ENCODE peak calls at places on chromosomes 5 and 9, in nine cellular contexts. V is amygdala; O is memory B cell; Z is stimulated activated CD8-positive, alpha-beta memory T cell treated with anti-CD3 and anti-CD28 coated beads, Interleukin-7, amount 100 ng/mL, for 48 hours; E is heart right ventricle; F is naive B cell; N is IMR-90; K is HT1080; J is NB4. X is an unnamed sample.

GRCh38 chr5:114120166-114120565 is 241.7 kb upstream of the KCNN2 start:
- DNase-seq in V (no peak), O (no peak), Z (no peak), E (no peak), F (no peak), N (no peak), K (no peak), J (no peak), X (no peak)

GRCh38 chr5:4142842-4143241 is 547.2 kb downstream of the IRX1 start:
- DNase-seq in V (no peak), O (no peak), Z (no peak), E (no peak), F (no peak), N (no peak), K (no peak), J (no peak), X (no peak)

GRCh38 chr5:68122929-68123328 is 92.6 kb upstream of the PIK3R1 start:
- DNase-seq in V (no peak), O (no peak), Z (no peak), E (no peak), F (no peak), N (no peak), K (no peak), J (no peak), X (no peak)

GRCh38 chr9:133335924-133336811 is at the start of gene SURF6:
- DNase-seq in V (peak), O (peak), Z (peak), E (peak), F (peak), N (peak), K (peak), J (peak), X (peak)

GRCh38 chr5:94433393-94434149 is 184.8 kb downstream of the KIAA0825 start:
- DNase-seq in V (no peak), O (no peak), Z (no peak), E (no peak), F (no peak), N (peak), K (peak), J (peak), X (no peak)

GRCh38 chr5:124706041-124706440 is 40.4 kb downstream of the ZNF608 start:
- DNase-seq in V (no peak), O (no peak), Z (no peak), E (no peak), F (peak), N (no peak), K (no peak), J (no peak), X (no peak)

GRCh38 chr5:134077926-134078580 is 36.4 kb upstream of the TCF7 start:
- DNase-seq in V (no peak), O (no peak), Z (no peak), E (no peak), F (no peak), N (no peak), K (no peak), J (no peak), X (no peak)

GRCh38 chr5:176373100-176373818 is 8.0 kb downstream of the ARL10 start:
- DNase-seq in V (no peak), O (no peak), Z (no peak), E (peak), F (peak), N (peak), K (no peak), J (no peak), X (no peak)

GRCh38 chr9:2299843-2300205 is 284.7 kb downstream of the SMARCA2 start:
- DNase-seq in V (no peak), O (no peak), Z (no peak), E (no peak), F (no peak), N (no peak), K (no peak), J (no peak), X (peak)

GRCh38 chr5:5374034-5374715 is 48.3 kb upstream of the ICE1 start:
- DNase-seq in V (no peak), O (no peak), Z (no peak), E (peak), F (no peak), N (peak), K (peak), J (peak), X (no peak)

GRCh38 chr5:110034076-110034475 is 344.3 kb downstream of the MAN2A1 start:
- DNase-seq in V (no peak), O (no peak), Z (no peak), E (no peak), F (no peak), N (no peak), K (no peak), J (no peak), X (no peak)

GRCh38 chr5:179720222-179720621 is 12.4 kb upstream of the MAML1 start:
- DNase-seq in V (no peak), O (no peak), Z (no peak), E (no peak), F (no peak), N (peak), K (no peak), J (no peak), X (no peak)

GRCh38 chr5:52893863-52894262 is 95.3 kb upstream of the ITGA2 start:
- DNase-seq in V (no peak), O (no peak), Z (no peak), E (no peak), F (no peak), N (no peak), K (no peak), J (no peak), X (no peak)

GRCh38 chr9:123265833-123266232 is 2.6 kb downstream of the STRBP start:
- DNase-seq in V (no peak), O (no peak), Z (no peak), E (no peak), F (no peak), N (no peak), K (no peak), J (peak), X (no peak)

GRCh38 chr9:133210202-133210532 is 1.1 kb upstream of the OBP2B start:
- DNase-seq in V (no peak), O (no peak), Z (no peak), E (no peak), F (no peak), N (no peak), K (no peak), J (no peak), X (no peak)

GRCh38 chr5:153584131-153584530 is 93.7 kb downstream of the GRIA1 start:
- DNase-seq in V (no peak), O (no peak), Z (no peak), E (no peak), F (no peak), N (no peak), K (no peak), J (no peak), X (no peak)

GRCh38 chr9:132743886-132744544 is 73.8 kb downstream of the GTF3C4 start:
- DNase-seq in V (no peak), O (no peak), Z (no peak), E (no peak), F (no peak), N (no peak), K (no peak), J (no peak), X (no peak)

GRCh38 chr9:19232830-19233194 is 2.3 kb downstream of the DENND4C start:
- DNase-seq in V (no peak), O (no peak), Z (no peak), E (no peak), F (no peak), N (peak), K (peak), J (peak), X (no peak)

GRCh38 chr5:132500931-132501628 is 10.5 kb upstream of the IRF1 start:
- DNase-seq in V (no peak), O (peak), Z (peak), E (peak), F (peak), N (peak), K (peak), J (peak), X (peak)

GRCh38 chr5:127844631-127845030 is 141.4 kb downstream of the CCDC192 start:
- DNase-seq in V (peak), O (no peak), Z (no peak), E (peak), F (no peak), N (no peak), K (no peak), J (no peak), X (no peak)

GRCh38 chr5:98463676-98464075 is 309.8 kb upstream of the RGMB start:
- DNase-seq in V (no peak), O (no peak), Z (no peak), E (no peak), F (no peak), N (no peak), K (no peak), J (no peak), X (no peak)

GRCh38 chr5:164475339-164475977 is 970.0 kb downstream of the MAT2B start:
- DNase-seq in V (no peak), O (peak), Z (no peak), E (no peak), F (no peak), N (peak), K (peak), J (peak), X (no peak)

GRCh38 chr5:38660194-38660668 is 103.8 kb upstream of the LIFR start:
- DNase-seq in V (no peak), O (no peak), Z (no peak), E (peak), F (no peak), N (no peak), K (no peak), J (peak), X (no peak)

GRCh38 chr9:33233659-33234335 is 6.2 kb upstream of the SPINK4 start:
- DNase-seq in V (no peak), O (no peak), Z (no peak), E (no peak), F (no peak), N (peak), K (peak), J (no peak), X (no peak)

GRCh38 chr5:31983851-31984250 is 190.3 kb downstream of the GOLPH3 start:
- DNase-seq in V (no peak), O (no peak), Z (no peak), E (no peak), F (no peak), N (no peak), K (no peak), J (no peak), X (no peak)

GRCh38 chr5:142204219-142204618 is 95.6 kb downstream of the NDFIP1 start:
- DNase-seq in V (no peak), O (no peak), Z (no peak), E (no peak), F (no peak), N (no peak), K (no peak), J (no peak), X (no peak)

GRCh38 chr9:125356032-125356431 is 94.4 kb downstream of the GAPVD1 start:
- DNase-seq in V (no peak), O (no peak), Z (no peak), E (no peak), F (no peak), N (no peak), K (no peak), J (no peak), X (no peak)

GRCh38 chr9:31372796-31373587 is 1011.5 kb upstream of the ACO1 start:
- DNase-seq in V (no peak), O (no peak), Z (no peak), E (no peak), F (no peak), N (no peak), K (peak), J (no peak), X (no peak)

GRCh38 chr5:135576075-135576599 is 2.7 kb downstream of the CXCL14 start:
- DNase-seq in V (no peak), O (no peak), Z (no peak), E (no peak), F (no peak), N (peak), K (no peak), J (no peak), X (no peak)

GRCh38 chr5:138282918-138283742 is 8.7 kb upstream of the GFRA3 start:
- DNase-seq in V (no peak), O (no peak), Z (no peak), E (peak), F (no peak), N (peak), K (peak), J (peak), X (no peak)

GRCh38 chr5:125298711-125299379 is 552.4 kb upstream of the ZNF608 start:
- DNase-seq in V (no peak), O (no peak), Z (no peak), E (no peak), F (no peak), N (no peak), K (no peak), J (no peak), X (no peak)

GRCh38 chr5:28473531-28474107 is 1435.2 kb upstream of the CDH9 start:
- DNase-seq in V (no peak), O (no peak), Z (no peak), E (no peak), F (no peak), N (no peak), K (peak), J (peak), X (no peak)

GRCh38 chr5:137794863-137795262 is 40.7 kb upstream of the HNRNPA0 start:
- DNase-seq in V (no peak), O (no peak), Z (no peak), E (no peak), F (no peak), N (no peak), K (no peak), J (no peak), X (no peak)

GRCh38 chr5:151192626-151193025 is 31.3 kb downstream of the CCDC69 start:
- DNase-seq in V (no peak), O (no peak), Z (no peak), E (no peak), F (no peak), N (no peak), K (no peak), J (no peak), X (no peak)

GRCh38 chr5:39224196-39224754 is 4.9 kb upstream of the FYB1 start:
- DNase-seq in V (no peak), O (no peak), Z (no peak), E (no peak), F (no peak), N (peak), K (peak), J (peak), X (no peak)

GRCh38 chr9:33818167-33818831 is 1.3 kb downstream of the UBE2R2 start:
- DNase-seq in V (no peak), O (no peak), Z (no peak), E (no peak), F (no peak), N (no peak), K (no peak), J (peak), X (no peak)

GRCh38 chr9:133510926-133511505 is 13.7 kb downstream of the MYMK start:
- DNase-seq in V (no peak), O (no peak), Z (no peak), E (no peak), F (no peak), N (no peak), K (no peak), J (no peak), X (no peak)

GRCh38 chr5:125227333-125228075 is 481.1 kb upstream of the ZNF608 start:
- DNase-seq in V (no peak), O (no peak), Z (no peak), E (peak), F (no peak), N (peak), K (peak), J (peak), X (no peak)

GRCh38 chr9:108779506-108779905 is 76.3 kb downstream of the ACTL7B start:
- DNase-seq in V (no peak), O (no peak), Z (no peak), E (no peak), F (no peak), N (no peak), K (no peak), J (no peak), X (no peak)

GRCh38 chr5:109701252-109701651 is 11.5 kb downstream of the MAN2A1 start:
- DNase-seq in V (no peak), O (no peak), Z (no peak), E (no peak), F (no peak), N (peak), K (no peak), J (no peak), X (no peak)

X was measured in esophagus muscularis mucosa.